ENCODE peak calls at places on chromosomes 12 and 14, in seven cellular contexts. J, P, K, X, L, C and Z are unnamed samples.

GRCh38 chr12:11734781-11735180 is 85.3 kb downstream of the ETV6 start:
- DNase-seq in J (no peak), P (no peak), K (no peak), X (no peak), L (no peak), C (no peak), Z (no peak)

GRCh38 chr12:27828196-27828595 is 48.2 kb upstream of the MANSC4 start:
- DNase-seq in J (no peak), P (no peak), K (no peak), X (peak; percentile 45), L (no peak), C (no peak), Z (no peak)

GRCh38 chr12:68521321-68521839 is 89.3 kb upstream of the RAP1B start:
- DNase-seq in J (no peak), P (no peak), K (peak; percentile 24), X (peak; percentile 59), L (no peak), C (no peak), Z (no peak)

GRCh38 chr14:36517242-36518030 is 2.6 kb downstream of the NKX2-1 start:
- DNase-seq in J (no peak), P (no peak), K (no peak), X (no peak), L (no peak), C (no peak), Z (no peak)

GRCh38 chr12:122203301-122203967 is at the start of gene B3GNT4:
- DNase-seq in J (no peak), P (peak; percentile 70), K (no peak), X (peak; percentile 48), L (peak; percentile 38), C (no peak), Z (peak; percentile 72)

GRCh38 chr12:109092484-109093021 is 719 bp downstream of the ALKBH2 start:
- DNase-seq in J (no peak), P (no peak), K (no peak), X (no peak), L (no peak), C (no peak), Z (no peak)

GRCh38 chr14:104856869-104857860 is 7.9 kb upstream of the CEP170B start:
- DNase-seq in J (no peak), P (no peak), K (no peak), X (no peak), L (no peak), C (no peak), Z (no peak)

GRCh38 chr12:70660620-70661219 is 23.5 kb upstream of the PTPRB start:
- DNase-seq in J (no peak), P (no peak), K (no peak), X (peak; percentile 76), L (no peak), C (no peak), Z (no peak)

GRCh38 chr12:131384544-131384855 is 326.4 kb upstream of the SFSWAP start:
- DNase-seq in J (no peak), P (no peak), K (no peak), X (no peak), L (no peak), C (no peak), Z (no peak)

GRCh38 chr12:83660727-83661126 is 974.0 kb downstream of the TMTC2 start:
- DNase-seq in J (no peak), P (no peak), K (no peak), X (no peak), L (no peak), C (no peak), Z (no peak)

GRCh38 chr12:94805749-94806148 is 155.4 kb upstream of the TMCC3 start:
- DNase-seq in J (no peak), P (no peak), K (no peak), X (peak; percentile 14), L (no peak), C (no peak), Z (no peak)

GRCh38 chr12:42145552-42146215 is 1.0 kb upstream of the GXYLT1 start:
- DNase-seq in J (no peak), P (no peak), K (no peak), X (no peak), L (no peak), C (no peak), Z (no peak)

GRCh38 chr12:91432079-91432478 is 249.5 kb upstream of the DCN start:
- DNase-seq in J (peak; percentile 19), P (no peak), K (no peak), X (peak; percentile 13), L (no peak), C (no peak), Z (no peak)

GRCh38 chr14:39322807-39323206 is 89.1 kb downstream of the MIA2 start:
- DNase-seq in J (no peak), P (no peak), K (no peak), X (peak; percentile 6), L (no peak), C (no peak), Z (no peak)

GRCh38 chr12:121668750-121669524 is 517 bp downstream of the MORN3 start:
- DNase-seq in J (no peak), P (peak; percentile 33), K (no peak), X (no peak), L (no peak), C (no peak), Z (peak; percentile 42)

GRCh38 chr14:68685419-68686211 is 107.3 kb downstream of the ZFP36L1 start:
- DNase-seq in J (no peak), P (no peak), K (no peak), X (no peak), L (peak; percentile 36), C (no peak), Z (peak; percentile 72)

GRCh38 chr12:15244341-15244740 is 23.1 kb upstream of the RERG start:
- DNase-seq in J (no peak), P (no peak), K (no peak), X (no peak), L (no peak), C (no peak), Z (no peak)

GRCh38 chr14:79044894-79045624 is 874.9 kb downstream of the NRXN3 start:
- DNase-seq in J (no peak), P (peak; percentile 39), K (peak; percentile 15), X (peak; percentile 94), L (no peak), C (no peak), Z (peak; percentile 17)

GRCh38 chr14:91388551-91388975 is 29.1 kb downstream of the CCDC88C start:
- DNase-seq in J (no peak), P (no peak), K (no peak), X (no peak), L (no peak), C (no peak), Z (peak; percentile 31)

GRCh38 chr14:32319368-32320049 is 9.6 kb upstream of the AKAP6 start:
- DNase-seq in J (no peak), P (no peak), K (no peak), X (peak; percentile 9), L (no peak), C (no peak), Z (no peak)

GRCh38 chr12:52370906-52371608 is 3.8 kb upstream of the KRT85 start:
- DNase-seq in J (peak; percentile 87), P (no peak), K (no peak), X (peak; percentile 37), L (no peak), C (no peak), Z (no peak)

GRCh38 chr12:129483494-129483893 is 420.3 kb downstream of the TMEM132D start:
- DNase-seq in J (no peak), P (no peak), K (no peak), X (no peak), L (no peak), C (no peak), Z (no peak)

GRCh38 chr12:128800606-128801005 is 23.2 kb downstream of the SLC15A4 start:
- DNase-seq in J (no peak), P (no peak), K (no peak), X (no peak), L (no peak), C (no peak), Z (no peak)

GRCh38 chr12:64181504-64182291 is 40.4 kb downstream of the KICS2 start:
- DNase-seq in J (peak; percentile 66), P (peak; percentile 1), K (peak; percentile 91), X (peak; percentile 95), L (no peak), C (no peak), Z (peak; percentile 58)

GRCh38 chr14:96627811-96628775 is 125.9 kb downstream of the PAPOLA start:
- DNase-seq in J (no peak), P (no peak), K (no peak), X (no peak), L (no peak), C (peak; percentile 85), Z (no peak)

GRCh38 chr12:51391047-51391837 is at the start of gene GALNT6:
- DNase-seq in J (no peak), P (no peak), K (no peak), X (no peak), L (peak; percentile 65), C (no peak), Z (peak; percentile 80)